ENCODE peak calls at places on chromosomes 11 and 22, in six cellular contexts. K, P, H, W, I and U are unnamed samples.
A peak's percentile ranks its signal among the peaks of the same experiment; 100 is the strongest.

GRCh38 chr11:48024635-48025071 is 44.3 kb downstream of the PTPRJ start:
- DNase-seq in K (no peak), I (no peak), P (no peak), W (no peak), H (no peak), U (no peak)

GRCh38 chr11:44223261-44223660 is 86.7 kb downstream of the ALX4 start:
- DNase-seq in H (no peak), P (no peak), I (no peak), W (no peak), K (no peak), U (no peak)

GRCh38 chr11:45671246-45672171 is 6.1 kb upstream of the CHST1 start:
- DNase-seq in W (no peak), H (no peak), K (no peak), P (no peak), I (no peak), U (no peak)

GRCh38 chr11:57571631-57572030 is 4.2 kb upstream of the UBE2L6 start:
- DNase-seq in I (no peak), K (no peak), P (no peak), H (no peak), W (no peak), U (peak; percentile 61)

GRCh38 chr11:117970400-117971024 is 15.7 kb upstream of the IL10RA start:
- DNase-seq in K (no peak), P (no peak), W (no peak), I (no peak), H (no peak), U (peak; percentile 78)

GRCh38 chr22:20779813-20780148 is 5.9 kb downstream of the SERPIND1 start:
- DNase-seq in I (no peak), W (no peak), P (no peak), K (no peak), H (no peak), U (no peak)

GRCh38 chr22:41446057-41446501 is 522 bp downstream of the TOB2 start:
- DNase-seq in W (no peak), I (no peak), K (no peak), H (no peak), P (no peak), U (peak; percentile 28)

GRCh38 chr22:39800790-39801540 is 92.6 kb downstream of the ENTHD1 start:
- DNase-seq in P (no peak), I (no peak), W (peak; percentile 18), K (peak; percentile 17), H (no peak), U (no peak)

GRCh38 chr11:12224537-12224893 is 114.1 kb downstream of the MICAL2 start:
- DNase-seq in H (no peak), P (no peak), K (no peak), W (no peak), I (peak; percentile 65), U (peak; percentile 71)

GRCh38 chr22:48821346-48822186 is 1006.1 kb downstream of the BRD1 start:
- DNase-seq in P (no peak), W (no peak), I (no peak), K (no peak), H (no peak), U (no peak)

GRCh38 chr22:41471606-41472005 is 2.7 kb downstream of the ACO2 start:
- DNase-seq in W (no peak), K (no peak), I (no peak), H (no peak), P (no peak), U (no peak)

GRCh38 chr22:28989035-28989464 is 72.6 kb downstream of the C22orf31 start:
- DNase-seq in I (no peak), P (no peak), W (no peak), K (no peak), H (no peak), U (no peak)

GRCh38 chr11:105821366-105821765 is 200.7 kb downstream of the MSANTD4 start:
- DNase-seq in H (no peak), W (no peak), K (no peak), P (no peak), I (no peak), U (no peak)

GRCh38 chr11:39589391-39589790 is 1870.1 kb downstream of the LRRC4C start:
- DNase-seq in W (no peak), K (no peak), I (no peak), P (no peak), H (no peak), U (no peak)

GRCh38 chr22:22818861-22819855 is 68.5 kb upstream of the IGLL5 start:
- DNase-seq in H (no peak), K (no peak), P (no peak), W (no peak), I (peak; percentile 47), U (peak; percentile 43)

GRCh38 chr11:58178444-58178843 is 10.4 kb upstream of the OR9Q2 start:
- DNase-seq in H (no peak), P (no peak), W (no peak), I (no peak), K (no peak), U (no peak)

GRCh38 chr11:105720096-105720495 is 110.2 kb downstream of the GRIA4 start:
- DNase-seq in P (no peak), I (no peak), H (no peak), W (no peak), K (no peak), U (no peak)

GRCh38 chr11:90288207-90288821 is 65.5 kb upstream of the CHORDC1 start:
- DNase-seq in P (peak; percentile 33), W (peak; percentile 47), K (peak; percentile 21), I (no peak), H (no peak), U (no peak)

GRCh38 chr11:390175-390574 is 3.8 kb upstream of the PKP3 start:
- DNase-seq in K (no peak), H (no peak), I (no peak), W (no peak), P (peak; percentile 50), U (no peak)

GRCh38 chr11:134134167-134134566 is 65.3 kb downstream of the JAM3 start:
- DNase-seq in W (no peak), I (no peak), H (no peak), P (no peak), K (no peak), U (no peak)

GRCh38 chr11:63761870-63762661 is 6.5 kb downstream of the ZFTA start:
- DNase-seq in K (no peak), I (no peak), W (peak; percentile 38), H (peak; percentile 82), P (no peak), U (no peak)

GRCh38 chr11:36408476-36409136 is 101.5 kb downstream of the TRAF6 start:
- DNase-seq in W (no peak), K (no peak), I (no peak), H (no peak), P (no peak), U (no peak)

GRCh38 chr11:75924966-75925784 is 110.2 kb downstream of the UVRAG start:
- DNase-seq in H (no peak), P (no peak), I (no peak), K (no peak), W (no peak), U (no peak)

GRCh38 chr11:18383388-18384156 is 10.8 kb upstream of the LDHA start:
- DNase-seq in W (peak; percentile 55), I (peak; percentile 70), H (no peak), K (peak; percentile 57), P (peak; percentile 91), U (peak; percentile 82)

GRCh38 chr11:91591021-91591420 is 633.6 kb upstream of the FAT3 start:
- DNase-seq in K (no peak), W (no peak), P (no peak), I (no peak), H (no peak), U (no peak)

DNA sequence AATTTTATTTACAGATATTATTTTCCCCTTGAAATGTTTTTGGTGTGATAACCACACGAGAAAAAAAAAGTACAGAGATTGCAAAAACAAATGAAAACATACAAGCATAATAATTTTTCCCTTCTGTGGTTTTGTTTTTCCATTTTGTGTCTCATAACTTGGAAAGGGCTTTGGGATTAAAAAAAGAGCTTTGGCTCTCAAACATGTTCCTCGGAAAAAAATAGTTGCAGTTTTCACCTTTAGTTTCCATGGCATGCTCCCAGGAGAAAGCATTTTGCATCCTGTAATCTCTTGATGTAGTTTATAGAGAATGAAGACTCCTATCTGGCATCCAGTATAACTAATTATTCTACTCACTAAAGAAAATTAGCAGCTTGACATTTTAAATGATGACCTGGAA is 362.1 kb upstream of the PDGFD start:
- DNase-seq in K (no peak), P (no peak), H (no peak), I (no peak), W (no peak), U (no peak)
- TF ChIP-seq GABPA in K (no peak), P (no peak), H (no peak), I (no peak), W (no peak), U (no peak)

DNA sequence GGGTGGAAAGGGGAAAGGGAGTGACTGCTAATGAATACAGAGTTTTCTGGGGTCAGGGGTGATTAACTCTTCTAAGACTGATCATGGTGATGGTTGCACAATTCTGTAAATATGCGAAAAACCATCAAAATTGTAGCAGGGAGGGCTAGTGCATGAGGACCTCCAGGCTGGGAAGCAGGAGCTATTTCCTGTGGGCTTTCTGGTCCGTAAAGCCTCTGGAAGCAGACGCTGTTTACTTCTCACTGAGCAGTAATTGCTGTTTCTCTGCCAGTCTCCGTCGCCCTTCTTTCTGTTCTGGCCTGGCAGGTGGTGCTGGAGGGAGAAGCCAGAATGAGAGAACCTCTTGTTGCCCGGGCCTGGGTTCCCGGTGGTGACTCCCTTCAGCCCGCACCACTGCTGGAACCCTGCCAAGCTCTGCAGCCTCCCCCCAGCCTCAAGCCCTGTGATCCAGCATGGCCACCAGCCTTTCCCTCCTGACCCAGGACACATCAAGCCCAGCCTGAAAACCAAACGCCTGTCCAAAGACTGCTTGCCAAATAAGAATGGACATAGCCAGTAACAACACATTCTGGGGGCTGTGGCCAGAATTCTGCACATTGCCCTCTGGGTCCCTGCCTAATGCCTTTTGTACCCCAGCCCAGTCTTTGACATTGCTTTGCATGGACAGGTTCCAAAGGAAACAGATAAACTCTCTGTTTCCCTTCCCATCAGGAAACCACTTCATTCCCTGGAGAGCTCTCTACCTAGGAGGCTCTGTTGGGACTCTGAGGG is 201.0 kb upstream of the NAV2 start:
- DNase-seq in P (no peak), W (no peak), K (no peak), I (no peak), H (no peak), U (no peak)
- H3K4me3 ChIP-seq in P (no peak overlapping the region), W (no peak overlapping the region), K (no peak overlapping the region), I (no peak overlapping the region), H (no peak overlapping the region), U (no peak overlapping the region)

DNA sequence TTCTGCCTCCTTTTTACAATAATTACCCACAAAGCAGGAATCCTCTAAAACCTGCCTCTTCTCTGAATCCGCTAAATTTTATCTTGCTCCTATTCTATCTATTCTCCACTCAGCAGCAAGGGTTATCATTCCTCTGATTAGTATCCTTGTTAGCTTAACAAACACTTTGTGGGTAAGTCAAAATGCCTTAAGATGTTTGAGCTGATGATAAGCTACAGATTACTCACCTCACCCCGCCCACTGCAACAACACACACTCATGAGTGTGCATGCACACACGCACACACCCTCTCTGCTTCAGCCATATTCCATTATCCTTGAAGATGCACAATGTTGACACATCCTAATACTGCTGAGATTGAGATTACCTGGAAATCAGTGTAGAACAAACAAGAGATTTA is 130.8 kb downstream of the BBOX1 start:
- DNase-seq in K (no peak), I (no peak), W (no peak), H (no peak), P (no peak), U (no peak)
- TF ChIP-seq GABPA in K (no peak), I (no peak), W (no peak), H (no peak), P (no peak), U (no peak)

DNA sequence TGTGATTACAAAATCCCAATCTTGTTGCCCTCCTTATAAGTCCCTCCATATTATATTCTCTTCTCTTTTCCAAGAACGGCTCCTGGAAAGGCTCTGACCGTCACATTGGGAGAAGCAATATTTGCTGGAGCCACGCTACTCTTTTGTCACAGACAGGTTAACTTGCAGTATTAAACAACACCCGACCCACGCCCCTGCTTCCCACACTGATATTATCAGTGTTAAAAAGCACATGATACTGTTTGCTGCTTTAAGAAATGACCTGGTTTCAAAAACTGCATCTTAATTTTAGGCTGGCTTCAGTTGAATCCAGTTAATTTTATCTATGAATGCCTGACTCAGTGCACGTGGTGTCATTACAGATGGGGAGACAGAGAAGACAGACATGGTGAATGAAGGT is 3.1 kb downstream of the FLI1 start:
- DNase-seq in I (no peak), H (no peak), P (no peak), W (no peak), K (no peak), U (no peak)
- H3K4me3 ChIP-seq in I (peak overlapping the region; percentile 95), H (no peak overlapping the region), P (no peak overlapping the region), W (no peak overlapping the region), K (no peak overlapping the region), U (no peak overlapping the region)